ENCODE peak calls at places on chromosomes 1 and 21, in four cellular contexts. W, U, N and G are unnamed samples.

GRCh38 chr1:10540277-10541005 is 65.7 kb downstream of the PEX14 start:
- DNase-seq in N (peak; percentile 76), W (no peak), U (peak; percentile 61), G (no peak)

GRCh38 chr1:159795534-159795933 is 6.6 kb upstream of the FCRL6 start:
- DNase-seq in N (no peak), U (no peak), W (no peak), G (no peak)

GRCh38 chr1:3504151-3504822 is 49.8 kb downstream of the ARHGEF16 start:
- DNase-seq in W (no peak), U (peak; percentile 60), N (peak; percentile 89), G (peak; percentile 88)

GRCh38 chr1:55070765-55071164 is 31.4 kb downstream of the PCSK9 start:
- DNase-seq in N (no peak), W (peak; percentile 30), U (no peak), G (no peak)

GRCh38 chr21:45280178-45280821 is 7.4 kb downstream of the POFUT2 start:
- DNase-seq in U (no peak), N (no peak), W (peak; percentile 12), G (peak; percentile 49)

GRCh38 chr1:39692152-39693064 is 1.2 kb upstream of the HPCAL4 start:
- DNase-seq in W (peak; percentile 77), U (no peak), N (no peak), G (no peak)

GRCh38 chr1:170929835-170930554 is 5.3 kb upstream of the MROH9 start:
- DNase-seq in W (peak; percentile 51), U (peak; percentile 73), N (peak; percentile 48), G (no peak)

GRCh38 chr1:39540504-39541031 is 36.0 kb downstream of the PABPC4 start:
- DNase-seq in W (no peak), U (peak; percentile 91), N (peak; percentile 29), G (peak; percentile 83)

GRCh38 chr1:109094377-109094803 is 3.8 kb downstream of the TMEM167B start:
- DNase-seq in U (peak; percentile 74), N (peak; percentile 51), W (no peak), G (no peak)

GRCh38 chr1:234235373-234235772 is 137.9 kb upstream of the COA6 start:
- DNase-seq in U (no peak), W (peak; percentile 10), N (no peak), G (no peak)

GRCh38 chr1:151281969-151282882 is at the start of gene ZNF687:
- DNase-seq in W (peak; percentile 100), N (peak; percentile 100), U (peak; percentile 100), G (peak; percentile 100)

GRCh38 chr1:65207317-65207716 is 59.3 kb downstream of the AK4 start:
- DNase-seq in N (no peak), U (peak; percentile 9), W (no peak), G (no peak)

GRCh38 chr21:44316277-44316900 is 16.5 kb downstream of the PFKL start:
- DNase-seq in U (no peak), W (no peak), N (no peak), G (no peak)

GRCh38 chr21:21159253-21159899 is 161.2 kb downstream of the NCAM2 start:
- DNase-seq in W (no peak), N (no peak), U (peak; percentile 12), G (no peak)

GRCh38 chr1:44672254-44672955 is 1.9 kb downstream of the TMEM53 start:
- DNase-seq in W (peak; percentile 73), U (peak; percentile 40), N (peak; percentile 85), G (peak; percentile 61)

GRCh38 chr1:247110627-247111258 is 6.6 kb upstream of the ZNF669 start:
- DNase-seq in U (peak; percentile 19), N (peak; percentile 42), W (peak; percentile 36), G (no peak)

GRCh38 chr21:37877171-37877570 is 39.1 kb downstream of the KCNJ6 start:
- DNase-seq in W (no peak), N (peak; percentile 66), U (peak; percentile 42), G (no peak)

GRCh38 chr1:167212025-167212424 is 8.7 kb upstream of the POU2F1 start:
- DNase-seq in U (no peak), N (no peak), W (no peak), G (no peak)
- H3K27ac ChIP-seq in U (no peak overlapping the region), N (no peak overlapping the region), W (no peak overlapping the region), G (no peak overlapping the region)

GRCh38 chr1:155777541-155777940 is 79.5 kb downstream of the GON4L start:
- DNase-seq in W (no peak), N (no peak), U (no peak), G (no peak)

GRCh38 chr1:155776414-155776813 is 80.6 kb downstream of the GON4L start:
- DNase-seq in N (peak; percentile 4), U (peak; percentile 10), W (no peak), G (no peak)

DNA sequence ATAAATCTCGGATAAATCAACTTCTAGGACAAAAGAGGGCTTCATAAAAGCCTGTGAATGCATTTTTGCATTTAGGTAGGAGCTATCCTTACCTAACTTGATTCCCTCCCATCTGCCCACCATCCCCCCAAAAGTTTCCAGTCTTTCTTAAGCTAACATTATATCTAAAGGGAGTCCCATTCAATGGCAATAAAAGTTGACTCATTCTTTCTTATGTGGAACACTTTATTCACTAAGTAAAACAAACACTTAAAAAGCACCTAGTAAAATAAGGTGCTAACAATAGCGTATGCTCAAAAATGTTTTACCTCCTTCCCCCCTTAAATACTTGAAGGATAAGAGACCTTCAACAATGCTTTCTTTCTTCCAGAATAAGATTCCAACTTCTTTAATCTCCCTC is 83.8 kb downstream of the GON4L start:
- DNase-seq in N (no peak), U (no peak), W (no peak), G (no peak)
- H3K9ac ChIP-seq in N (no peak overlapping the region), U (no peak overlapping the region), W (no peak overlapping the region), G (no peak overlapping the region)

GRCh38 chr1:230869499-230869898 is 1.2 kb upstream of the C1orf198 start:
- DNase-seq in U (peak; percentile 33), W (no peak), N (peak; percentile 65), G (no peak)
- H3K27ac ChIP-seq in U (peak overlapping the region; percentile 87), W (no peak overlapping the region), N (peak overlapping the region; percentile 88), G (no peak overlapping the region)

DNA sequence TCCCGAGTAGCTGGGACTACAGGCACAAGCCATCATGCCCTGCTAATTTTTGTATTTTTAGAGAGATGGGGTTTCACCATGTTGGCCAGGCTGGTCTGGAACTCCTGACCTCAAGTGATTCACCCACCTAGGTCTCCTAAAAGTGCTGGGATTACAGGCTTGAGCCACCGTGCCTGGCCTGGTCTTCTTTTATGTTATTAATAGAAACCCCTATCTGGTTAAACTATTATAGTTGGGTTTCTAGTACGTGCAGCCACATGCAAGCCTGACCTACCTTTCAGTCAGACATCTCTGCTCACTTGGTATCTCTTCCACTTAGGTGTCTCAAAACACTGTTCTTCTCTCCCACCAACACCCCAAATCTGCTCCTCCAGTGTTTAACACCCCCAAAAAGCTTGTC is 34.4 kb downstream of the PSEN2 start:
- DNase-seq in N (no peak), W (no peak), U (no peak), G (no peak)
- H3K9ac ChIP-seq in N (no peak overlapping the region), W (no peak overlapping the region), U (no peak overlapping the region), G (no peak overlapping the region)

GRCh38 chr1:17669866-17670451 is 85.2 kb upstream of the ACTL8 start:
- DNase-seq in U (no peak), N (no peak), W (no peak), G (peak; percentile 73)

GRCh38 chr1:17668638-17669175 is 86.4 kb upstream of the ACTL8 start:
- DNase-seq in N (no peak), U (no peak), W (no peak), G (no peak)

GRCh38 chr1:17669305-17669704 is 85.8 kb upstream of the ACTL8 start:
- DNase-seq in W (no peak), N (no peak), U (no peak), G (no peak)

GRCh38 chr1:17667641-17668040 is 87.5 kb upstream of the ACTL8 start:
- DNase-seq in N (no peak), W (no peak), U (no peak), G (peak; percentile 58)

GRCh38 chr1:17668195-17668594 is 86.9 kb upstream of the ACTL8 start:
- DNase-seq in W (no peak), U (no peak), N (no peak), G (no peak)
- H3K27ac ChIP-seq in W (no peak overlapping the region), U (no peak overlapping the region), N (no peak overlapping the region), G (no peak overlapping the region)

DNA sequence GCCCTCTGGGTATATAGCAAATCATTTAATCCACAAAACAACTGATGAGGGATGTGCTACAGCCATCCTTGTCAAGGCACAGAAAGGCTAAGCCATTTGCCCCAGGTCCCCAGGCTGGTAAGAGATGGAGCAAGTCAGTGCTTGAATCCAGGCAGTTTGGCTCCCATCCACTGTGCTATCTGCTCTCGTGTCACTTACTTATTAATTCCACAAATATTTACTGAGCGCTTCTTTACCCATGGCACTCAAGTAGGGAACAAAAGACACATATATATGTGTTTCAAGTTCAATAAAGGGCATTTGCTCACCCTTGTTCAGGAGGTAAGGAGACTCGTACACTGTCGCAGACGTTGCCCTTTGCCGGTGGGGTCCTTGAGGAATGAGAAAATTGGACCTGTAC is 38.6 kb upstream of the MPZL1 start:
- DNase-seq in U (no peak), W (no peak), N (no peak), G (no peak)
- H3K9ac ChIP-seq in U (no peak overlapping the region), W (no peak overlapping the region), N (no peak overlapping the region), G (no peak overlapping the region)

DNA sequence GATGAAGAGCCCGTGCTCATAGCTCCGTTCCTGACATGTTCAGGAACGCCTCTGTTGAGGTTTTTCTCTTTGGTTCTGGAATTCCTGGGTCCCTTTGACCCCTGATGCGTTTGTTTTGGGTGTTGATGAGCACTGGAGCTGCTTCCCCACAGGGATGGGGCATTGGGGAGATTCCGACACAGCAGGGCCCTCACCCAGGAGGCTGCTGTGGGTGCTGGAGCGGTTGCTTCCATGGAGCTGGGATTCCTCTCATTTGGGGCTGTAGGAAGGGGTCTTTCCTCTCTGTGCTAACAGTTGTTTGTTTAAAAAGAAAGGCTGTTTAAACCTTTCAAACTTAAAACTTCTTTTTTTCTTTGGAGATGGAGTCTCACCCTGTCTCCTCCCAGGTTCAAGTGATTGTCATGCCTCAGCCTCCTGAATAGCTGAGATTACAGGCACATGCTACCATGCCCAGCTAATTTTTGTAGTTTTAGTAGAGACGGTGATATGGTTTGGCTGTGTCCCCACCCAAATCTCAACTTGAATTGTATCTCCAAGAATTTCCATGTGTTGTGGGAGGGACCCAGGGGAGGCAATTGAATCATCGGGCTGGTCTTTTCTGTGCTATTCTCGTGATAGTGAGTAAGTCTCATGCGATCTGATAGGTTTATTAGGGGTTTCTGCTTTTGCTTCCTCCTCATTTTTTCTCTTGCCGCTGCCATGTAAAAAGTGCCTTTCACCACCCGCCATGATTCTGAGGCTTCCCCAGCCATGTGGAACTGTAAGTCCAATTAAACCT is 48.9 kb downstream of the SKI start:
- DNase-seq in U (peak; percentile 47), W (no peak), N (peak; percentile 64), G (peak; percentile 6)
- H3K27ac ChIP-seq in U (peak overlapping the region; percentile 4), W (no peak overlapping the region), N (no peak overlapping the region), G (no peak overlapping the region)

DNA sequence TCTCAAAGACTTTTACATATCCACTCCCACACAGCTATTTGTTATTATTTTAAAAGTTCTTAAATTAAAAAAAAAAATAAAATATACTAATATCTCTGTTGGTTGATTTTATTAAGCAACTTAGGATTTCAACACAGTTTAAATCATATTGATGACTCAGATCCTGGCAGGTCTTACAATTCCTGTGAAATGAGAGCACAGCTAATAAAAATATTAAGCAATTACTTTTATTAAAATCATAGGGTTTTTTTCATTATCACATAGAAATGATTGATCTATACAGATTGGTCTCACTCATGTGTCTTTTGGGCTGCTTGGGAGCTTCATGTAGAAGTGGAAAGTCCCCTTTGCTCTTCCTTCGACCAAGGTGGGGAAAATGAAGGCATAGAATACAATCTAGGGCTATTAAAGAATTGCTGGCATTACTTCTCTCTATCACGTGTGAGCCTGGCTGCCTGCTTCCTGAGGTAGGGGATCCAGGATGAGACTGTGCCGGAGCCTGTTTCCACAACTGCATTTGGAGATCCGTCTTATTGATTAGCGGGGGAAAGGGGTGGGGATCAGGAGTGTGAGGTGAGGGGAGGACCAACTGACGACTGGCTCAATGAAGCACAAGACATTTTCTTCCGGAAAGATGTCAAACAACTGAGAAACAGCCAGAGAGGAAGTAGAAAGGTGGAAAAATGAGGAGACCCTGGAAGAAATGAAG is 858.0 kb downstream of the USP25 start:
- DNase-seq in N (peak; percentile 64), U (peak; percentile 94), W (no peak), G (peak; percentile 51)
- H3K9ac ChIP-seq in N (peak overlapping the region; percentile 82), U (peak overlapping the region; percentile 32), W (no peak overlapping the region), G (peak overlapping the region; percentile 17)